ENCODE peak calls at places on chromosomes 1 and 21, in seven cellular contexts. One of them, this sample, is unnamed.

GRCh38 chr1:25821630-25822091 is 1.9 kb downstream of the MTFR1L start:
- DNase-seq in A549: no peak
- DNase-seq in GM23338: no peak
- DNase-seq in astrocyte of the spinal cord: no peak
- DNase-seq in HCT116: no peak
- DNase-seq in ovary: peak; percentile 47
- DNase-seq in Peyer's patch: no peak
- DNase-seq in this sample: no peak

GRCh38 chr1:89905391-89906058 is 84.7 kb downstream of the LRRC8D start:
- DNase-seq in A549: no peak
- DNase-seq in GM23338: peak; percentile 51
- DNase-seq in astrocyte of the spinal cord: no peak
- DNase-seq in HCT116: no peak
- DNase-seq in ovary: no peak
- DNase-seq in Peyer's patch: no peak
- DNase-seq in this sample: no peak

GRCh38 chr1:25799758-25800537 is at the start of gene SELENON:
- DNase-seq in A549: peak; percentile 38
- DNase-seq in GM23338: peak; percentile 91
- DNase-seq in astrocyte of the spinal cord: peak; percentile 61
- DNase-seq in HCT116: no peak
- DNase-seq in ovary: peak; percentile 79
- DNase-seq in Peyer's patch: peak; percentile 77
- DNase-seq in this sample: no peak

GRCh38 chr1:145963218-145964019 is 956 bp downstream of the ANKRD34A start:
- DNase-seq in A549: no peak
- DNase-seq in GM23338: no peak
- DNase-seq in astrocyte of the spinal cord: peak; percentile 53
- DNase-seq in HCT116: no peak
- DNase-seq in ovary: no peak
- DNase-seq in Peyer's patch: no peak
- DNase-seq in this sample: no peak

GRCh38 chr1:242208021-242208420 is 209.1 kb upstream of the MAP1LC3C start:
- DNase-seq in A549: no peak
- DNase-seq in GM23338: no peak
- DNase-seq in astrocyte of the spinal cord: no peak
- DNase-seq in HCT116: no peak
- DNase-seq in ovary: no peak
- DNase-seq in Peyer's patch: no peak
- DNase-seq in this sample: no peak

GRCh38 chr1:66211521-66211920 is 322.4 kb upstream of the SGIP1 start:
- DNase-seq in A549: no peak
- DNase-seq in GM23338: no peak
- DNase-seq in astrocyte of the spinal cord: no peak
- DNase-seq in HCT116: no peak
- DNase-seq in ovary: no peak
- DNase-seq in Peyer's patch: no peak
- DNase-seq in this sample: no peak

GRCh38 chr1:87598429-87598828 is 269.7 kb downstream of the LMO4 start:
- DNase-seq in A549: no peak
- DNase-seq in GM23338: peak; percentile 80
- DNase-seq in astrocyte of the spinal cord: no peak
- DNase-seq in HCT116: peak; percentile 7
- DNase-seq in ovary: no peak
- DNase-seq in Peyer's patch: no peak
- DNase-seq in this sample: no peak

GRCh38 chr1:9823943-9824701 is at the start of gene CLSTN1:
- DNase-seq in A549: peak; percentile 75
- DNase-seq in GM23338: peak; percentile 97
- DNase-seq in astrocyte of the spinal cord: peak; percentile 89
- DNase-seq in HCT116: peak; percentile 61
- DNase-seq in ovary: peak; percentile 95
- DNase-seq in Peyer's patch: peak; percentile 96
- DNase-seq in this sample: peak; percentile 97

GRCh38 chr1:68197891-68198290 is 34.4 kb downstream of the WLS start:
- DNase-seq in A549: peak; percentile 28
- DNase-seq in GM23338: no peak
- DNase-seq in astrocyte of the spinal cord: no peak
- DNase-seq in HCT116: peak; percentile 38
- DNase-seq in ovary: no peak
- DNase-seq in Peyer's patch: no peak
- DNase-seq in this sample: no peak

GRCh38 chr1:234261545-234261944 is 111.7 kb upstream of the COA6 start:
- DNase-seq in A549: no peak
- DNase-seq in GM23338: no peak
- DNase-seq in astrocyte of the spinal cord: no peak
- DNase-seq in HCT116: no peak
- DNase-seq in ovary: no peak
- DNase-seq in Peyer's patch: no peak
- DNase-seq in this sample: no peak

GRCh38 chr21:31161157-31161556 is 122.9 kb upstream of the KRTAP19-8 start:
- DNase-seq in A549: no peak
- DNase-seq in GM23338: peak; percentile 52
- DNase-seq in astrocyte of the spinal cord: peak; percentile 50
- DNase-seq in HCT116: no peak
- DNase-seq in ovary: no peak
- DNase-seq in Peyer's patch: no peak
- DNase-seq in this sample: no peak

GRCh38 chr1:56135069-56135863 is 444.1 kb downstream of the PLPP3 start:
- DNase-seq in A549: no peak
- DNase-seq in GM23338: no peak
- DNase-seq in astrocyte of the spinal cord: peak; percentile 43
- DNase-seq in HCT116: no peak
- DNase-seq in ovary: no peak
- DNase-seq in Peyer's patch: no peak
- DNase-seq in this sample: no peak

GRCh38 chr21:14591277-14591876 is 45.3 kb upstream of the SAMSN1 start:
- DNase-seq in A549: no peak
- DNase-seq in GM23338: no peak
- DNase-seq in astrocyte of the spinal cord: peak; percentile 5
- DNase-seq in HCT116: no peak
- DNase-seq in ovary: no peak
- DNase-seq in Peyer's patch: no peak
- DNase-seq in this sample: no peak

GRCh38 chr21:39313042-39313456 is 383 bp downstream of the BRWD1 start:
- DNase-seq in A549: peak; percentile 10
- DNase-seq in GM23338: peak; percentile 34
- DNase-seq in astrocyte of the spinal cord: no peak
- DNase-seq in HCT116: no peak
- DNase-seq in ovary: peak; percentile 57
- DNase-seq in Peyer's patch: no peak
- DNase-seq in this sample: peak; percentile 89

GRCh38 chr1:174942547-174943255 is 57.0 kb upstream of the CACYBP start:
- DNase-seq in A549: no peak
- DNase-seq in GM23338: no peak
- DNase-seq in astrocyte of the spinal cord: no peak
- DNase-seq in HCT116: no peak
- DNase-seq in ovary: no peak
- DNase-seq in Peyer's patch: no peak
- DNase-seq in this sample: no peak

GRCh38 chr1:13706058-13706457 is 6.1 kb downstream of the PRDM2 start:
- DNase-seq in A549: no peak
- DNase-seq in GM23338: no peak
- DNase-seq in astrocyte of the spinal cord: no peak
- DNase-seq in HCT116: no peak
- DNase-seq in ovary: no peak
- DNase-seq in Peyer's patch: no peak
- DNase-seq in this sample: no peak

GRCh38 chr1:155272466-155273133 is 704 bp downstream of the CLK2 start:
- DNase-seq in A549: peak; percentile 77
- DNase-seq in GM23338: no peak
- DNase-seq in astrocyte of the spinal cord: peak; percentile 67
- DNase-seq in HCT116: no peak
- DNase-seq in ovary: no peak
- DNase-seq in Peyer's patch: no peak
- DNase-seq in this sample: no peak

GRCh38 chr1:29324771-29325351 is 88.5 kb downstream of the PTPRU start:
- DNase-seq in A549: no peak
- DNase-seq in GM23338: peak; percentile 100
- DNase-seq in astrocyte of the spinal cord: no peak
- DNase-seq in HCT116: peak; percentile 8
- DNase-seq in ovary: no peak
- DNase-seq in Peyer's patch: no peak
- DNase-seq in this sample: no peak

GRCh38 chr1:150546294-150546937 is 2.8 kb upstream of the ADAMTSL4 start:
- DNase-seq in A549: no peak
- DNase-seq in GM23338: peak; percentile 1
- DNase-seq in astrocyte of the spinal cord: no peak
- DNase-seq in HCT116: no peak
- DNase-seq in ovary: no peak
- DNase-seq in Peyer's patch: no peak
- DNase-seq in this sample: no peak

GRCh38 chr1:111202707-111203623 is 2.5 kb upstream of the DENND2D start:
- DNase-seq in A549: no peak
- DNase-seq in GM23338: no peak
- DNase-seq in astrocyte of the spinal cord: no peak
- DNase-seq in HCT116: no peak
- DNase-seq in ovary: no peak
- DNase-seq in Peyer's patch: no peak
- DNase-seq in this sample: no peak

GRCh38 chr1:54105736-54106269 is 47.0 kb downstream of the CDCP2 start:
- DNase-seq in A549: no peak
- DNase-seq in GM23338: no peak
- DNase-seq in astrocyte of the spinal cord: no peak
- DNase-seq in HCT116: no peak
- DNase-seq in ovary: no peak
- DNase-seq in Peyer's patch: no peak
- DNase-seq in this sample: no peak

GRCh38 chr1:21935393-21935804 is 1.7 kb downstream of the HSPG2 start:
- DNase-seq in A549: no peak
- DNase-seq in GM23338: no peak
- DNase-seq in astrocyte of the spinal cord: no peak
- DNase-seq in HCT116: no peak
- DNase-seq in ovary: peak; percentile 25
- DNase-seq in Peyer's patch: no peak
- DNase-seq in this sample: no peak

GRCh38 chr1:203796223-203796747 is 862 bp downstream of the ZBED6 start:
- DNase-seq in A549: no peak
- DNase-seq in GM23338: peak; percentile 63
- DNase-seq in astrocyte of the spinal cord: peak; percentile 43
- DNase-seq in HCT116: no peak
- DNase-seq in ovary: peak; percentile 26
- DNase-seq in Peyer's patch: no peak
- DNase-seq in this sample: peak; percentile 21

GRCh38 chr1:210743038-210743437 is 390.9 kb downstream of the KCNH1 start:
- DNase-seq in A549: no peak
- DNase-seq in GM23338: no peak
- DNase-seq in astrocyte of the spinal cord: no peak
- DNase-seq in HCT116: no peak
- DNase-seq in ovary: no peak
- DNase-seq in Peyer's patch: no peak
- DNase-seq in this sample: no peak
- TF ChIP-seq CTCF in A549: no peak
- TF ChIP-seq CTCF in GM23338: no peak
- TF ChIP-seq CTCF in astrocyte of the spinal cord: no peak
- TF ChIP-seq CTCF in HCT116: no peak
- TF ChIP-seq CTCF in ovary: no peak
- TF ChIP-seq CTCF in Peyer's patch: no peak
- TF ChIP-seq CTCF in this sample: no peak

DNA sequence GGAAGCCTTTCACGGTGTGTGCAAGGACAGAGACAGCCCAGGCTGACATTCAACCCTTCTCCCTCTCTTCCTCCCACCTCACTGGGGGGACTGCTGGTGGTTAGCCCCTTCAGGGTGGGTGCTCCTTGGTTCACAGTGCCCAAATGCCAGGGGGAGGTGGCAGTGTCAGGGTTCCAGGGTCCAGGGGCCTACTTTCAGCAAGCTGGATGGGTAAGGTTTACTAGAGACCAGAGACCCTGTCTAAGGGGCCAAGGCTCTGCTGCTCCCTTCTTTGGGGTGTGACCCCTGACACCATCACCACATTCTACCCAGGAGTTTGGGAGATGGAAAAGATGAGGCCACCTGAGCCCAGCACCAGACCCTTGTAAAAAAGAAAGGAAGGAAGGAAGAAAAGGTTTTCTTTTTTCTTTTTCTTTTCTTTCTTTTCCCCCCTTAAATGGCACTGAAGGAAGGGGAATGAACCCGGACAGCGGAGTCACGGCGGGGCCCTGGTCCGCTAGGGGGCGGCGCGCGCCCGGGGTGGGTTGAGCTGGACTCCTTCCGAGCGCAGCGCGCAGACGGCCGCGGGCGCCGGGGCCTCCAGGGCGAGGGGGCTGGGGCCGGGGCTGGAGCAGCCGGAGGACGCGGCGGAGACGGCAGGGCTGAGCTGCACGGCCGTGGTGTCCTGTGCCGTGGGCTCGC is 18.8 kb downstream of the KNCN start:
- DNase-seq in A549: peak; percentile 72
- DNase-seq in GM23338: peak; percentile 85
- DNase-seq in astrocyte of the spinal cord: peak; percentile 32
- DNase-seq in HCT116: no peak
- DNase-seq in ovary: peak; percentile 75
- DNase-seq in Peyer's patch: peak; percentile 79
- DNase-seq in this sample: no peak
- H3K4me3 ChIP-seq in A549: peak overlapping the region; percentile 44
- H3K4me3 ChIP-seq in GM23338: peak overlapping the region; percentile 50
- H3K4me3 ChIP-seq in astrocyte of the spinal cord: no peak overlapping the region
- H3K4me3 ChIP-seq in HCT116: no peak overlapping the region
- H3K4me3 ChIP-seq in ovary: peak overlapping the region; percentile 33
- H3K4me3 ChIP-seq in Peyer's patch: peak overlapping the region; percentile 15
- H3K4me3 ChIP-seq in this sample: no peak overlapping the region

DNA sequence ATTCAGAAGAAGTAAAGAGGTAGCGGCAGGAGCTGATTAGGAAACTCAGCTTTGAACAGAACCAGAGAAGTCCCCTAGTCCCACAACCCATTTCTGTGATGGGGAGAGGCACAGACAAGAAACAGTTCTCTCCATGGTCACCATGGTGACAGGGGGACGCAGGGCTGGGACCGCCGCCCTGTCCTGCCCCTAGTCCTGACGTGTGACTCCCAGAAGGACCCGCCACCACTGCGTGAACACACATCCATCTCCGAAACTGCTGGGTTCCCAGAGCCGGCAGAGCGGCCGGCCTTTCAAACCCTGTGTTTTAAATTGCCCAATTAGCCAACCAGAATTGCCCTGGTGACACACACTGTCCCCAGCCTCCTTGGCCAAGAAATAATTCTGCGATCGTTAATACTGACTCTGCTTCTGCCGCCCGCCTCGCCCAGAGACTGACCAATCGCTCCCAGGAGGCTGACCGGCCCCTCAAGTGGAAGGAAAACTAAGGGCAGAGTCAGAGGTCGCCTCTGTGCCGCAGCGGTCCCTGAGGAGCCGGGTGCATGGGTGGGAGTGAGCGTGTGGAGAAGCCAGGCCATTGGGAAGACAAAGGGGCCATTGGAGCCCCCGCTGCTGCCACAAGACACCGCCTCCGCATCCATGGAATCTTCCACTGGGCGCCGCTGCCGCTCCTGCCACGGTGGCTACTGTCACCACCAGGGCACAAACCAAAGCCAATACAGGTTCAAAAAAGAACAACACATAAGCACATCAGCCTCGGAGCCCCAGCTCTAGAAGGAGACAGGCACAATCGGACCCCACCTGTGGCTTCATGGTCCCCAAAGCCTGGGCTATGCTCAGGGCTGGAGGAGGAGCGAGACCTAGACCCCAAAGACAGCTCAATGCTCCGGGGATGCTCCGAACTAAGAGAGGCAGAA is 273.3 kb downstream of the NPHP4 start:
- DNase-seq in A549: no peak
- DNase-seq in GM23338: no peak
- DNase-seq in astrocyte of the spinal cord: no peak
- DNase-seq in HCT116: no peak
- DNase-seq in ovary: no peak
- DNase-seq in Peyer's patch: no peak
- DNase-seq in this sample: peak; percentile 81
- TF ChIP-seq CTCF in A549: no peak
- TF ChIP-seq CTCF in GM23338: no peak
- TF ChIP-seq CTCF in astrocyte of the spinal cord: no peak
- TF ChIP-seq CTCF in HCT116: no peak
- TF ChIP-seq CTCF in ovary: no peak
- TF ChIP-seq CTCF in Peyer's patch: no peak
- TF ChIP-seq CTCF in this sample: no peak

GRCh38 chr1:31762323-31762722 is 1.8 kb downstream of the ADGRB2 start:
- DNase-seq in A549: no peak
- DNase-seq in GM23338: no peak
- DNase-seq in astrocyte of the spinal cord: no peak
- DNase-seq in HCT116: no peak
- DNase-seq in ovary: no peak
- DNase-seq in Peyer's patch: no peak
- DNase-seq in this sample: no peak
- H3K4me3 ChIP-seq in A549: peak overlapping the region; percentile 67
- H3K4me3 ChIP-seq in GM23338: peak overlapping the region; percentile 95
- H3K4me3 ChIP-seq in astrocyte of the spinal cord: no peak overlapping the region
- H3K4me3 ChIP-seq in HCT116: peak overlapping the region; percentile 61
- H3K4me3 ChIP-seq in ovary: no peak overlapping the region
- H3K4me3 ChIP-seq in Peyer's patch: no peak overlapping the region
- H3K4me3 ChIP-seq in this sample: no peak overlapping the region

This sample was measured in lower leg skin.